ENCODE peak calls at places on chromosomes 11 and 22, in four cellular contexts. O is HCT116, A is GM12865, Z is NCI-H1105. H is an unnamed sample.

GRCh38 chr11:97525273-97525672 is 1135.5 kb downstream of the JRKL start:
- DNase-seq in Z (no peak), O (no peak), A (no peak), H (no peak)

GRCh38 chr11:57410287-57410686 is 16.6 kb downstream of the SLC43A3 start:
- DNase-seq in Z (no peak), O (no peak), A (no peak), H (peak)

GRCh38 chr11:122025757-122026156 is 90.3 kb downstream of the BLID start:
- DNase-seq in Z (no peak), A (no peak), O (peak), H (no peak)

GRCh38 chr11:8023831-8024555 is 36.9 kb downstream of the EIF3F start:
- DNase-seq in O (no peak), A (no peak), Z (no peak), H (no peak)

GRCh38 chr11:67177399-67178281 is 58.6 kb downstream of the KDM2A start:
- DNase-seq in A (no peak), O (no peak), Z (no peak), H (no peak)

GRCh38 chr11:115242982-115243381 is 261.2 kb downstream of the CADM1 start:
- DNase-seq in Z (no peak), O (no peak), A (no peak), H (no peak)

GRCh38 chr11:47259178-47259977 is 1.6 kb downstream of the NR1H3 start:
- DNase-seq in Z (no peak), O (no peak), A (peak), H (no peak)

GRCh38 chr11:112797653-112798293 is 163.4 kb upstream of the NCAM1 start:
- DNase-seq in A (peak), O (no peak), Z (no peak), H (peak)

GRCh38 chr11:102447941-102448868 is 4.4 kb downstream of the TMEM123 start:
- DNase-seq in Z (no peak), A (no peak), O (no peak), H (no peak)

GRCh38 chr11:75144716-75145014 is 6.2 kb upstream of the SLCO2B1 start:
- DNase-seq in A (no peak), O (no peak), Z (no peak), H (no peak)

GRCh38 chr11:88246680-88247079 is 71.4 kb upstream of the RAB38 start:
- DNase-seq in A (no peak), Z (no peak), O (no peak), H (peak)

GRCh38 chr11:66956689-66957290 is 1.4 kb downstream of the PC start:
- DNase-seq in O (no peak), A (no peak), Z (no peak), H (no peak)

GRCh38 chr11:65719887-65720236 is 736 bp downstream of the RNASEH2C start:
- DNase-seq in Z (no peak), A (peak), O (no peak), H (peak)

GRCh38 chr22:17339095-17339693 is 30.1 kb upstream of the CECR2 start:
- DNase-seq in A (no peak), Z (no peak), O (no peak), H (no peak)

GRCh38 chr11:65108469-65109123 is 3.1 kb upstream of the TM7SF2 start:
- DNase-seq in A (no peak), Z (no peak), O (no peak), H (no peak)

GRCh38 chr11:100734743-100735527 is 47.8 kb downstream of the ARHGAP42 start:
- DNase-seq in Z (no peak), A (peak), O (no peak), H (no peak)

GRCh38 chr11:278001-278951 is at the start of gene NLRP6:
- DNase-seq in A (no peak), Z (no peak), O (no peak), H (no peak)

GRCh38 chr11:75279273-75279672 is 38.7 kb downstream of the TPBGL start:
- DNase-seq in Z (no peak), A (no peak), O (no peak), H (no peak)

GRCh38 chr22:37175414-37176144 is 12.5 kb downstream of the C1QTNF6 start:
- DNase-seq in O (no peak), Z (no peak), A (no peak), H (no peak)

GRCh38 chr22:37681001-37681424 is 5.1 kb upstream of the NOL12 start:
- DNase-seq in O (no peak), A (no peak), Z (no peak), H (peak)